ENCODE peak calls at places on chromosomes 5 and 9, in six cellular contexts. U is GM23248, B is HCT116, X is PC-9, A is astrocyte, N is GM12878. C is an unnamed sample.

GRCh38 chr5:135254183-135254582 is 144.8 kb downstream of the MACROH2A1 start:
- DNase-seq in A (no peak), B (no peak), X (no peak), U (no peak), N (no peak), C (no peak)

GRCh38 chr5:16489322-16489791 is 23.8 kb upstream of the ZNF622 start:
- DNase-seq in X (peak), U (peak), A (peak), N (no peak), B (peak), C (peak)

GRCh38 chr5:11803436-11803835 is 100.8 kb downstream of the CTNND2 start:
- DNase-seq in N (no peak), A (no peak), B (no peak), U (no peak), X (no peak), C (no peak)

GRCh38 chr5:126143622-126144021 is 279.6 kb upstream of the GRAMD2B start:
- DNase-seq in A (no peak), U (no peak), N (no peak), X (no peak), B (no peak), C (no peak)

GRCh38 chr5:157126-157715 is 34.1 kb upstream of the LRRC14B start:
- DNase-seq in A (no peak), B (no peak), N (no peak), X (no peak), U (no peak), C (no peak)

GRCh38 chr5:9774472-9775079 is 144.4 kb upstream of the TAS2R1 start:
- DNase-seq in B (no peak), N (no peak), X (no peak), U (peak), A (peak), C (peak)

GRCh38 chr5:57784106-57784505 is 301.5 kb upstream of the ACTBL2 start:
- DNase-seq in B (no peak), N (no peak), X (peak), U (peak), A (peak), C (no peak)

GRCh38 chr5:56516441-56516840 is 283.3 kb upstream of the ANKRD55 start:
- DNase-seq in A (no peak), B (no peak), X (no peak), N (no peak), U (no peak), C (no peak)

GRCh38 chr5:136998864-136999263 is 500.3 kb downstream of the SPOCK1 start:
- DNase-seq in N (no peak), X (no peak), B (no peak), U (no peak), A (no peak), C (peak)

GRCh38 chr9:86747711-86748110 is 199.6 kb downstream of the GAS1 start:
- DNase-seq in A (no peak), X (no peak), N (no peak), U (no peak), B (no peak), C (no peak)

GRCh38 chr5:56360816-56361215 is 127.7 kb upstream of the ANKRD55 start:
- DNase-seq in U (no peak), N (no peak), B (no peak), X (no peak), A (peak), C (no peak)

GRCh38 chr5:44178414-44178813 is 210.8 kb downstream of the FGF10 start:
- DNase-seq in B (no peak), U (no peak), A (no peak), X (no peak), N (no peak), C (no peak)

GRCh38 chr5:62259699-62260220 is 46.2 kb upstream of the KIF2A start:
- DNase-seq in X (no peak), U (no peak), B (no peak), A (no peak), N (no peak), C (no peak)

GRCh38 chr9:89999534-90000370 is 394.9 kb downstream of the GADD45G start:
- DNase-seq in B (no peak), A (peak), U (peak), X (no peak), N (peak), C (peak)

GRCh38 chr5:53055359-53055758 is 54.2 kb downstream of the MOCS2 start:
- DNase-seq in A (no peak), B (no peak), X (no peak), U (no peak), N (no peak), C (no peak)

GRCh38 chr9:4489562-4489918 is 728 bp upstream of the SLC1A1 start:
- DNase-seq in X (peak), A (no peak), U (peak), N (no peak), B (no peak), C (peak)

GRCh38 chr5:10111575-10111974 is 138.1 kb downstream of the ATPSCKMT start:
- DNase-seq in A (peak), U (peak), X (no peak), N (no peak), B (peak), C (peak)

GRCh38 chr9:98944130-98945074 is 695 bp downstream of the COL15A1 start:
- DNase-seq in X (no peak), U (peak), B (no peak), A (no peak), N (no peak), C (no peak)

GRCh38 chr9:93954436-93955355 is at the start of gene BARX1:
- DNase-seq in U (no peak), X (no peak), B (no peak), A (no peak), N (no peak), C (no peak)
- TF ChIP-seq EZH2 in U (peak), X (no peak), B (no peak), A (peak), N (no peak), C (peak)

GRCh38 chr5:30781642-30782041 is 411.8 kb upstream of the CDH6 start:
- DNase-seq in A (no peak), U (no peak), N (no peak), B (no peak), X (no peak), C (no peak)
- H3K4me2 ChIP-seq in A (no peak), U (no peak), N (no peak), B (no peak), X (no peak), C (no peak)

DNA sequence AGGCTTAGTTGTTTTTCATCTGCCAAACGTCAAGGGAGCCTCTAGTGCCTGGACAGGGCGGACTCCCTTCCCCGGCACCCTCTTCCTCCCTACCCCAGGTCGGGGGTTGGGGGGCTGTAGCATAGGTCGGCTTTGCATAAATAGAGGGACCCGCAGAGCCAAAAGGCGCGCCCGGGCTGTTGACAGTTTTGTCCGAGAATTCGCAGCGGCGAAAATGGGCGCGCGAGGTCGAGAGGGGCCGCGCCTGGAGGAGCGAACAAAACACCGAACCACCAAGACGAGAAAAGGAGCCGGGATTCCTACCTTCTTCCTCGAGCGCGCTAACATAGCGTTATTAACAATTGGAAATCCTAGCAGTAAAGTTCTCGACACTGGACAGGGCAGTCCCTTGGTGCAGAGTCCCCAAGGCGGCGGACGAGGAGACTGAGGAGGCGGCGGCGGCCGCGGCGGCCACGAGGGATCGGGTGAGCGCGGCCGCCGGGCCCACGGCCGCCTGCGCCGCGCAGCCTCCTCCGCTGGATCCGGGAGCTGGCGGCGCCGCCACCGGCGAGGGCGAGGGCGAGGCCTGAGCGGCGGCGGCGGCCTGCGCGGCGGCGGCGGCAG is 1.8 kb downstream of the FOXD1 start:
- DNase-seq in U (peak), A (no peak), X (no peak), N (no peak), B (no peak), C (no peak)
- TF ChIP-seq EZH2 in U (no peak), A (no peak), X (no peak), N (no peak), B (no peak), C (peak)

DNA sequence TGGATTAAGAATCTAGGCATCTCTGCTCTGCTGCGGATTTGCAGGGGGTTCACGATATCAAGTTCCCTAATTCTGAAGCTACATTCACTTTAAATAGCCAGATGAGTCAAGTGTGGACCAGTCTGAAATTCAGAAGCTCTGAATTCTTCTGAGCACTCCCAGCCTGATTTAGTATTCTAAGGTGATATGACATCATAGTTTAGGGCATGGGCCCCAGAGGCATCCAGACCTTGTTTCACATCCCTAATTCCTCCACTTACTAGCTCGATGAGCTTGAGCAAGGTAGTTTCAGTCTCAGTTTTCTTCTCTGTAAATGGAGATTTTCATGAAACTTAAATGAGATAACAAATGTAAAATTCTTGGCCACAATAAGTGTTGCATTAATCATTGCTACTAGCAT is 65.2 kb downstream of the TMEM167A start:
- DNase-seq in B (no peak), U (no peak), A (no peak), N (peak), X (no peak), C (no peak)
- H3K4me2 ChIP-seq in B (no peak), U (no peak), A (no peak), N (peak), X (no peak), C (no peak)

GRCh38 chr5:160311491-160312138 is 749 bp downstream of the CCNJL start:
- DNase-seq in X (peak), U (no peak), B (no peak), N (no peak), A (no peak), C (peak)
- TF ChIP-seq EZH2 in X (no peak), U (peak), B (no peak), N (no peak), A (no peak), C (no peak)

DNA sequence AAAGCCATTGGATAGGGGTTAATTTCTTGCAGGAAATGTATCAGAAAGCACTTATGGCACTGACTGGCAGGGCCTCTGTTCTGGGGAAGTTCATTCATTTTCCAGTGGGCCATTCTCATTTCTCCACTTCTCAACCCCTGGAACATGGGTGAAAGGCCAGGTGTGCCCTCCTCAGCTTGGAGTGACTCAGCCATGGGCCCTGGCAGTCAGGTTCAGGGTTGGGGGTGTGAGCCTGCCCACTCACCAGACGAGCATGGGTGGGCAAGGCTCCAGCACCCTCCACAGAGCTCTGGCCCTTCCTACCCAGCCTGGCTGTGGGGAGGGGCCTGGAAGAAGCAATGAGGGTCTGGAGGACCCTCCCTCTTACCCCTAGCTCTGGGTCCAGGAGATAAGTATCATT is 174.4 kb downstream of the HSPA4 start:
- DNase-seq in X (no peak), N (no peak), A (no peak), B (no peak), U (no peak), C (no peak)
- H3K4me2 ChIP-seq in X (no peak), N (no peak), A (no peak), B (peak), U (no peak), C (no peak)

C was measured in hepatocyte.